ENCODE peak calls at places on chromosomes 7 and 10, in four cellular contexts. Z is activated CD8-positive, alpha-beta memory T cell treated with anti-CD3 and anti-CD28 coated beads for 4 hours; A is mucosa of descending colon; N is retinal pigment epithelial cell. S is an unnamed sample.

GRCh38 chr10:119542990-119543813 is 683 bp upstream of the RGS10 start:
- DNase-seq in Z (peak), A (peak), N (no peak), S (peak)

GRCh38 chr7:28052933-28053332 is 127.7 kb downstream of the JAZF1 start:
- DNase-seq in Z (no peak), A (no peak), N (peak), S (no peak)

GRCh38 chr10:133471300-133472109 is 17.8 kb downstream of the SCART1 start:
- DNase-seq in Z (no peak), A (no peak), N (no peak), S (no peak)

GRCh38 chr10:45001382-45002148 is 842 bp downstream of the ZNF22 start:
- DNase-seq in Z (peak), A (peak), N (peak), S (peak)

GRCh38 chr10:70558871-70559810 is 43.4 kb downstream of the PRF1 start:
- DNase-seq in Z (peak), A (peak), N (no peak), S (peak)

GRCh38 chr7:106041140-106041717 is 70.9 kb downstream of the SYPL1 start:
- DNase-seq in Z (no peak), A (peak), N (no peak), S (peak)

GRCh38 chr7:46930336-46930735 is 651.6 kb downstream of the TNS3 start:
- DNase-seq in Z (no peak), A (peak), N (peak), S (no peak)

GRCh38 chr10:77529050-77529576 is 108.5 kb downstream of the KCNMA1 start:
- DNase-seq in Z (no peak), A (no peak), N (no peak), S (no peak)

GRCh38 chr10:29895436-29895835 is 163.9 kb downstream of the JCAD start:
- DNase-seq in Z (no peak), A (peak), N (peak), S (no peak)

GRCh38 chr7:90766814-90767564 is 170.9 kb downstream of the CDK14 start:
- DNase-seq in Z (no peak), A (peak), N (no peak), S (peak)

GRCh38 chr10:66717221-66717981 is 208.4 kb upstream of the LRRTM3 start:
- DNase-seq in Z (no peak), A (peak), N (peak), S (no peak)

GRCh38 chr7:28698744-28699291 is 259.3 kb downstream of the TRIL start:
- DNase-seq in Z (no peak), A (no peak), N (no peak), S (no peak)

GRCh38 chr7:143884276-143884977 is 17.5 kb downstream of the TCAF1 start:
- DNase-seq in Z (no peak), A (no peak), N (no peak), S (no peak)

GRCh38 chr10:99993994-99994689 is 15.6 kb downstream of the DNMBP start:
- DNase-seq in Z (peak), A (peak), N (no peak), S (no peak)

GRCh38 chr10:11441151-11441535 is 170.3 kb downstream of the USP6NL start:
- DNase-seq in Z (no peak), A (no peak), N (no peak), S (no peak)

GRCh38 chr10:101111547-101111946 is 19.6 kb upstream of the TLX1 start:
- DNase-seq in Z (no peak), A (no peak), N (no peak), S (no peak)

GRCh38 chr10:129768437-129769355 is 195.4 kb downstream of the EBF3 start:
- DNase-seq in Z (no peak), A (no peak), N (no peak), S (no peak)

GRCh38 chr10:115857856-115858255 is 415.1 kb downstream of the GFRA1 start:
- DNase-seq in Z (no peak), A (no peak), N (no peak), S (no peak)

GRCh38 chr10:68007356-68007755 is 67.7 kb downstream of the HERC4 start:
- DNase-seq in Z (no peak), A (no peak), N (no peak), S (no peak)

GRCh38 chr10:67782556-67782955 is 55.4 kb downstream of the DNAJC12 start:
- DNase-seq in Z (no peak), A (no peak), N (no peak), S (no peak)

GRCh38 chr7:106080307-106080987 is 31.7 kb downstream of the SYPL1 start:
- DNase-seq in Z (no peak), A (no peak), N (no peak), S (no peak)

GRCh38 chr7:30173058-30173897 is 38.5 kb downstream of the MTURN start:
- DNase-seq in Z (no peak), A (peak), N (peak), S (peak)

GRCh38 chr7:159130199-159130775 is 14.4 kb downstream of the VIPR2 start:
- DNase-seq in Z (no peak), A (no peak), N (no peak), S (no peak)

GRCh38 chr7:5997210-5997808 is 11.5 kb downstream of the PMS2 start:
- DNase-seq in Z (peak), A (peak), N (peak), S (peak)

GRCh38 chr7:102425639-102426267 is 7.6 kb upstream of the ORAI2 start:
- DNase-seq in Z (peak), A (peak), N (no peak), S (no peak)

GRCh38 chr10:6465854-6466524 is 114.1 kb downstream of the PRKCQ start:
- DNase-seq in Z (no peak), A (no peak), N (no peak), S (no peak)

GRCh38 chr7:92489634-92490033 is 11.9 kb upstream of the ERVW-1 start:
- DNase-seq in Z (no peak), A (no peak), N (no peak), S (no peak)

GRCh38 chr10:132684164-132684891 is 101.6 kb downstream of the NKX6-2 start:
- DNase-seq in Z (no peak), A (no peak), N (no peak), S (no peak)

GRCh38 chr7:75795831-75796285 is 17.7 kb downstream of the CCL24 start:
- DNase-seq in Z (no peak), A (peak), N (no peak), S (no peak)

GRCh38 chr7:3300221-3300650 is 816 bp upstream of the SDK1 start:
- DNase-seq in Z (no peak), A (no peak), N (no peak), S (no peak)

GRCh38 chr7:48083114-48083830 is 5.8 kb upstream of the UPP1 start:
- DNase-seq in Z (no peak), A (no peak), N (peak), S (no peak)

GRCh38 chr10:43409385-43410109 is 561 bp upstream of the HNRNPF start:
- DNase-seq in Z (peak), A (peak), N (no peak), S (no peak)

GRCh38 chr7:66720571-66720970 is 20.0 kb upstream of the RABGEF1 start:
- DNase-seq in Z (no peak), A (no peak), N (no peak), S (no peak)

GRCh38 chr7:140047197-140047596 is 15.6 kb downstream of the PARP12 start:
- DNase-seq in Z (no peak), A (no peak), N (no peak), S (no peak)

GRCh38 chr7:84025332-84025927 is 169.2 kb downstream of the SEMA3A start:
- DNase-seq in Z (no peak), A (no peak), N (peak), S (no peak)

GRCh38 chr10:23834096-23834495 is 374.8 kb upstream of the KIAA1217 start:
- DNase-seq in Z (no peak), A (no peak), N (no peak), S (no peak)

GRCh38 chr10:110496553-110497437 is 912 bp upstream of the DUSP5 start:
- DNase-seq in Z (no peak), A (no peak), N (no peak), S (no peak)

GRCh38 chr10:123148414-123149161 is 652 bp downstream of the HMX2 start:
- DNase-seq in Z (no peak), A (no peak), N (no peak), S (no peak)

GRCh38 chr10:69750011-69750373 is 51.7 kb upstream of the COL13A1 start:
- DNase-seq in Z (no peak), A (no peak), N (no peak), S (no peak)

S was measured in HuH-7.